ENCODE peak calls at places on chromosomes 16 and 17, in four cellular contexts. E is heart right ventricle, J is upper lobe of left lung, X is thoracic aorta. Y is an unnamed sample.

GRCh38 chr17:18323507-18324139 is 8.5 kb downstream of the SMCR8 start:
- DNase-seq in E (no peak), J (no peak), X (no peak), Y (no peak)

GRCh38 chr16:86375370-86375769 is 135.0 kb upstream of the FOXF1 start:
- DNase-seq in E (no peak), J (no peak), X (no peak), Y (no peak)

GRCh38 chr17:82328141-82328993 is 5.2 kb downstream of the SECTM1 start:
- DNase-seq in E (no peak), J (no peak), X (no peak), Y (no peak)

GRCh38 chr16:17229766-17230165 is 241.0 kb downstream of the XYLT1 start:
- DNase-seq in E (no peak), J (no peak), X (no peak), Y (no peak)

GRCh38 chr17:41645371-41646063 is 21.1 kb upstream of the KRT17 start:
- DNase-seq in E (no peak), J (peak; percentile 52), X (no peak), Y (no peak)

GRCh38 chr16:23498863-23499262 is 11.4 kb downstream of the GGA2 start:
- DNase-seq in E (no peak), J (no peak), X (no peak), Y (no peak)

GRCh38 chr16:89507219-89507833 is 877 bp upstream of the SPG7 start:
- DNase-seq in E (no peak), J (no peak), X (no peak), Y (no peak)

GRCh38 chr17:35239823-35240222 is 3.0 kb upstream of the SLFN5 start:
- DNase-seq in E (no peak), J (no peak), X (no peak), Y (no peak)

GRCh38 chr16:23903001-23903414 is 67.2 kb downstream of the PRKCB start:
- DNase-seq in E (no peak), J (no peak), X (no peak), Y (no peak)

GRCh38 chr16:53053967-53054669 is 673 bp upstream of the CHD9 start:
- DNase-seq in E (peak; percentile 51), J (peak; percentile 49), X (no peak), Y (peak; percentile 39)

GRCh38 chr17:27257031-27257357 is 36.9 kb upstream of the WSB1 start:
- DNase-seq in E (no peak), J (peak; percentile 34), X (no peak), Y (no peak)

GRCh38 chr17:76202516-76202915 is 37.8 kb downstream of the RNF157 start:
- DNase-seq in E (no peak), J (no peak), X (no peak), Y (no peak)
- H3K4me1 ChIP-seq in E (peaks cover 5% of the 10 kb centered on the region), J (no peaks in the 10 kb centered on the region), X (peaks cover 5% of the 10 kb centered on the region), Y (no peaks in the 10 kb centered on the region)

DNA sequence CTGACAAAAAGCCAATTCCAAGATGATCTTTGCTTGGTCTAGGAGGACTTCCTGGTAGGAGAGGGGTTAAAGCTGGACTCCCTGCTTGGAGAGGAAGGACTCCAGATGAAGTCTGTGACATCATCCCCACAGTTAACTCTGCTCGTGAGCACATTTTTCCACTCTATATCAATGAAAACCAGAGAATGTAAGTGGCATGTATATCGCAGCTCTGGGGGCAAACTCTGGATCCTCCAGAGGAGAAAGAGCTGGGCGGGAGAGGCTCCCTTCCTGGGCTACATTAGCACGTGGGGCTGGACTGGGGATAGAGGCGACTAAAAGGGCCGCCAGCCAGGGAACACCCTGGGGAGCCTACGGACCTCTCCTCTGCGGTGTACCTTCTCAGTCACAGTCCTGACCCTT is 34.1 kb downstream of the HIC1 start:
- DNase-seq in E (no peak), J (no peak), X (no peak), Y (no peak)
- H3K4me1 ChIP-seq in E (peaks cover 56% of the 10 kb centered on the region), J (peaks cover 87% of the 10 kb centered on the region), X (peaks cover 70% of the 10 kb centered on the region), Y (peaks cover 20% of the 10 kb centered on the region)

GRCh38 chr16:87854907-87855683 is 14.2 kb downstream of the SLC7A5 start:
- DNase-seq in E (no peak), J (no peak), X (no peak), Y (no peak)

GRCh38 chr16:87853411-87854052 is 15.8 kb downstream of the SLC7A5 start:
- DNase-seq in E (peak; percentile 90), J (peak; percentile 98), X (peak; percentile 88), Y (peak; percentile 95)

GRCh38 chr16:87854053-87854906 is 15.0 kb downstream of the SLC7A5 start:
- DNase-seq in E (no peak), J (no peak), X (no peak), Y (no peak)

GRCh38 chr16:87856796-87857228 is 12.5 kb downstream of the SLC7A5 start:
- DNase-seq in E (no peak), J (no peak), X (no peak), Y (no peak)

GRCh38 chr16:87855852-87856715 is 13.2 kb downstream of the SLC7A5 start:
- DNase-seq in E (peak; percentile 31), J (peak; percentile 80), X (no peak), Y (no peak)
- H3K4me1 ChIP-seq in E (peaks cover 24% of the 10 kb centered on the region), J (peaks cover 41% of the 10 kb centered on the region), X (peaks cover 13% of the 10 kb centered on the region), Y (peaks cover 5% of the 10 kb centered on the region)

GRCh38 chr17:78568494-78569115 is 8.6 kb downstream of the DNAH17 start:
- DNase-seq in E (no peak), J (peak; percentile 75), X (no peak), Y (no peak)
- H3K4me1 ChIP-seq in E (no peaks in the 10 kb centered on the region), J (no peaks in the 10 kb centered on the region), X (no peaks in the 10 kb centered on the region), Y (no peaks in the 10 kb centered on the region)